ENCODE peak calls at places on chromosomes 16 and 17, in seven cellular contexts. N is activated T-cell treated with anti-CD3 and anti-CD28 coated beads for 48 hours; V is left cardiac atrium; M is ELF-1; G is CD8-positive, alpha-beta memory T cell; K is activated CD8-positive, alpha-beta memory T cell treated with anti-CD3 and anti-CD28 coated beads, Interleukin-2, amount 50 U/mL, for 48 hours; R is fibroblast of pulmonary artery. Y is an unnamed sample.

GRCh38 chr16:12320298-12320706 is 343.8 kb downstream of the SNX29 start:
- DNase-seq in G (no peak), R (peak; percentile 18), M (no peak), N (no peak), V (no peak), K (no peak), Y (peak; percentile 41)

GRCh38 chr16:54897930-54898329 is 32.7 kb upstream of the IRX5 start:
- DNase-seq in K (no peak), R (no peak), V (no peak), N (no peak), G (no peak), M (no peak), Y (no peak)

GRCh38 chr16:16850274-16850673 is 471.3 kb downstream of the NPIPA7 start:
- DNase-seq in G (no peak), R (no peak), N (no peak), M (no peak), K (no peak), V (no peak), Y (no peak)

GRCh38 chr17:7132511-7133094 is 18.0 kb upstream of the ASGR2 start:
- DNase-seq in K (no peak), N (peak; percentile 15), M (peak; percentile 91), R (peak; percentile 58), V (no peak), G (peak; percentile 77), Y (no peak)

GRCh38 chr17:53655591-53655990 is 167.1 kb upstream of the KIF2B start:
- DNase-seq in K (no peak), V (no peak), N (no peak), G (no peak), R (no peak), M (no peak), Y (no peak)

GRCh38 chr17:79774561-79774975 is 3.4 kb upstream of the CBX2 start:
- DNase-seq in K (no peak), N (no peak), M (no peak), V (no peak), G (no peak), R (no peak), Y (no peak)

GRCh38 chr17:59425085-59425901 is 93.8 kb downstream of the YPEL2 start:
- DNase-seq in K (no peak), M (peak; percentile 90), N (no peak), G (no peak), V (peak; percentile 54), R (peak; percentile 72), Y (no peak)

GRCh38 chr17:80671823-80672105 is 127.1 kb downstream of the RPTOR start:
- DNase-seq in N (no peak), K (no peak), G (no peak), V (no peak), R (peak; percentile 25), M (no peak), Y (no peak)

GRCh38 chr16:53789159-53789558 is 85.2 kb downstream of the FTO start:
- DNase-seq in K (no peak), R (peak; percentile 67), V (no peak), G (no peak), M (no peak), N (no peak), Y (peak; percentile 32)

GRCh38 chr17:44916781-44917241 is 1.5 kb upstream of the GFAP start:
- DNase-seq in M (no peak), V (peak; percentile 78), N (no peak), K (no peak), G (no peak), R (peak; percentile 50), Y (no peak)

GRCh38 chr16:85923153-85924021 is 24.4 kb downstream of the IRF8 start:
- DNase-seq in V (no peak), M (no peak), K (no peak), R (peak; percentile 55), N (no peak), G (no peak), Y (peak; percentile 38)

GRCh38 chr16:69411064-69411985 is 13.1 kb upstream of the CYB5B start:
- DNase-seq in M (no peak), N (no peak), G (peak; percentile 27), V (no peak), K (peak; percentile 39), R (no peak), Y (no peak)

GRCh38 chr17:7513850-7514419 is 29.8 kb downstream of the POLR2A start:
- DNase-seq in N (no peak), M (no peak), R (no peak), V (no peak), K (no peak), G (no peak), Y (no peak)

GRCh38 chr17:48155889-48156670 is 48.5 kb downstream of the SNX11 start:
- DNase-seq in K (no peak), R (no peak), N (no peak), V (no peak), G (no peak), M (peak; percentile 36), Y (no peak)

GRCh38 chr17:29760771-29761682 is 138.3 kb upstream of the CORO6 start:
- DNase-seq in M (peak; percentile 85), K (peak; percentile 95), N (peak; percentile 96), V (peak; percentile 94), G (peak; percentile 94), R (peak; percentile 89), Y (peak; percentile 43)

Y was measured in AG04450.